ENCODE peak calls at places on chromosome 12, in four cellular contexts. R is AG20443; L is activated T-cell treated with anti-CD3 and anti-CD28 coated beads, Interleukin-2, amount 50 U/mL, for 4 hours; O is NCI-H526 treated with DMSO at 0.1 percent for 48 hours. Y is an unnamed sample.

GRCh38 chr12:2185751-2186341 is 133.1 kb downstream of the CACNA1C start:
- DNase-seq in R (no peak), L (no peak), O (no peak), Y (no peak)

GRCh38 chr12:6030081-6030480 is 85.0 kb upstream of the ANO2 start:
- DNase-seq in R (no peak), L (no peak), O (no peak), Y (no peak)

GRCh38 chr12:5497329-5498058 is 65.6 kb downstream of the NTF3 start:
- DNase-seq in R (peak), L (no peak), O (no peak), Y (no peak)

GRCh38 chr12:124550123-124551089 is 17.0 kb downstream of the NCOR2 start:
- DNase-seq in R (no peak), L (no peak), O (no peak), Y (no peak)

GRCh38 chr12:5038781-5039311 is 4.8 kb upstream of the KCNA5 start:
- DNase-seq in R (no peak), L (no peak), O (no peak), Y (no peak)

GRCh38 chr12:86484473-86484872 is 228.3 kb upstream of the MGAT4C start:
- DNase-seq in R (no peak), L (no peak), O (no peak), Y (no peak)

GRCh38 chr12:77001181-77001758 is 64.1 kb downstream of the E2F7 start:
- DNase-seq in R (no peak), L (no peak), O (no peak), Y (no peak)

GRCh38 chr12:59651230-59651920 is 55.5 kb downstream of the SLC16A7 start:
- DNase-seq in R (peak), L (no peak), O (no peak), Y (no peak)

GRCh38 chr12:130090564-130090963 is 71.7 kb upstream of the FZD10 start:
- DNase-seq in R (no peak), L (no peak), O (no peak), Y (no peak)

GRCh38 chr12:43292699-43293098 is 259.3 kb downstream of the ADAMTS20 start:
- DNase-seq in R (peak), L (no peak), O (no peak), Y (no peak)

GRCh38 chr12:78192979-78193378 is 362.3 kb downstream of the NAV3 start:
- DNase-seq in R (no peak), L (no peak), O (no peak), Y (no peak)

GRCh38 chr12:105214670-105215375 is 21.2 kb downstream of the APPL2 start:
- DNase-seq in R (no peak), L (no peak), O (no peak), Y (peak)

GRCh38 chr12:57342207-57342691 is 88.6 kb downstream of the R3HDM2 start:
- DNase-seq in R (peak), L (no peak), O (no peak), Y (peak)

GRCh38 chr12:107356937-107357295 is 263.6 kb upstream of the CRY1 start:
- DNase-seq in R (no peak), L (no peak), O (no peak), Y (no peak)

GRCh38 chr12:51829641-51830040 is 18.9 kb downstream of the FIGNL2 start:
- DNase-seq in R (no peak), L (no peak), O (no peak), Y (no peak)

GRCh38 chr12:31590730-31591307 is at the start of gene DENND5B:
- DNase-seq in R (peak), L (no peak), O (peak), Y (peak)

GRCh38 chr12:122402264-122402663 is 20.2 kb downstream of the CLIP1 start:
- DNase-seq in R (no peak), L (no peak), O (no peak), Y (no peak)

GRCh38 chr12:6234214-6234613 is 34.0 kb downstream of the CD9 start:
- DNase-seq in R (peak), L (no peak), O (no peak), Y (no peak)

GRCh38 chr12:24226745-24227350 is 277.4 kb upstream of the SOX5 start:
- DNase-seq in R (no peak), L (no peak), O (no peak), Y (peak)

GRCh38 chr12:7868391-7868790 is 4.3 kb downstream of the SLC2A14 start:
- DNase-seq in R (peak), L (no peak), O (no peak), Y (no peak)

GRCh38 chr12:120759591-120760348 is 34.1 kb downstream of the ACADS start:
- DNase-seq in R (no peak), L (no peak), O (peak), Y (no peak)

GRCh38 chr12:105783983-105784947 is 354.5 kb downstream of the NUAK1 start:
- DNase-seq in R (no peak), L (no peak), O (no peak), Y (no peak)

GRCh38 chr12:47799357-47799955 is 20.2 kb downstream of the HDAC7 start:
- DNase-seq in R (no peak), L (no peak), O (no peak), Y (no peak)